ENCODE peak calls at places on chromosome 7, in four cellular contexts. Y, H, K and A are unnamed samples.

GRCh38 chr7:13981070-13981469 is 8.4 kb downstream of the ETV1 start:
- DNase-seq in K (peak; percentile 64), H (peak; percentile 85), Y (peak; percentile 66), A (no peak)

GRCh38 chr7:139914306-139914747 is 85.3 kb downstream of the TBXAS1 start:
- DNase-seq in H (no peak), K (no peak), Y (no peak), A (no peak)

GRCh38 chr7:149855368-149856305 is 17.5 kb downstream of the ZNF862 start:
- DNase-seq in H (no peak), K (no peak), Y (no peak), A (no peak)

GRCh38 chr7:55965805-55966421 is 1.5 kb downstream of the NIPSNAP2 start:
- DNase-seq in H (peak; percentile 2), Y (peak; percentile 54), K (peak; percentile 63), A (no peak)

GRCh38 chr7:157193274-157193673 is 54.5 kb downstream of the UBE3C start:
- DNase-seq in H (peak; percentile 73), K (no peak), Y (no peak), A (no peak)

GRCh38 chr7:106767498-106768323 is 97.4 kb upstream of the PIK3CG start:
- DNase-seq in Y (no peak), K (no peak), H (peak; percentile 38), A (no peak)

GRCh38 chr7:75971961-75972763 is 22.2 kb downstream of the TMEM120A start:
- DNase-seq in H (no peak), Y (no peak), K (peak; percentile 74), A (peak; percentile 65)

GRCh38 chr7:6246257-6246917 is 26.0 kb downstream of the CYTH3 start:
- DNase-seq in K (no peak), Y (no peak), H (no peak), A (no peak)

GRCh38 chr7:106735637-106736036 is 74.7 kb upstream of the CCDC71L start:
- DNase-seq in H (no peak), K (no peak), Y (no peak), A (no peak)

GRCh38 chr7:44158060-44158872 is 17.1 kb upstream of the MYL7 start:
- DNase-seq in Y (no peak), H (no peak), K (no peak), A (no peak)

GRCh38 chr7:41491313-41491712 is 211.6 kb downstream of the INHBA start:
- DNase-seq in K (no peak), Y (no peak), H (no peak), A (no peak)

GRCh38 chr7:117064688-117065087 is 111.4 kb downstream of the ST7 start:
- DNase-seq in Y (no peak), H (no peak), K (no peak), A (no peak)

GRCh38 chr7:158164101-158165095 is 423.2 kb downstream of the PTPRN2 start:
- DNase-seq in Y (no peak), K (no peak), H (no peak), A (no peak)

GRCh38 chr7:33926535-33926934 is 21.2 kb downstream of the BMPER start:
- DNase-seq in Y (no peak), H (no peak), K (no peak), A (no peak)

GRCh38 chr7:51680594-51681409 is 364.2 kb upstream of the COBL start:
- DNase-seq in Y (no peak), K (no peak), H (no peak), A (no peak)

GRCh38 chr7:76244781-76245391 is 43.2 kb downstream of the SRRM3 start:
- DNase-seq in K (no peak), Y (no peak), H (no peak), A (no peak)

GRCh38 chr7:73519867-73520672 is 2.0 kb downstream of the BAZ1B start:
- DNase-seq in K (no peak), H (peak; percentile 19), Y (no peak), A (no peak)

GRCh38 chr7:151992375-151992774 is 33.1 kb upstream of the GALNT11 start:
- DNase-seq in Y (peak; percentile 36), H (peak; percentile 22), K (peak; percentile 47), A (no peak)

GRCh38 chr7:92754756-92755581 is 81.4 kb downstream of the CDK6 start:
- DNase-seq in H (no peak), Y (no peak), K (no peak), A (no peak)

GRCh38 chr7:12683678-12684077 is 3.8 kb upstream of the ARL4A start:
- DNase-seq in H (peak; percentile 32), Y (no peak), K (no peak), A (no peak)

GRCh38 chr7:41147651-41148360 is 555.1 kb downstream of the INHBA start:
- DNase-seq in K (no peak), Y (no peak), H (no peak), A (no peak)

GRCh38 chr7:81937091-81937490 is 167.2 kb upstream of the HGF start:
- DNase-seq in K (no peak), H (no peak), Y (no peak), A (no peak)

GRCh38 chr7:211715-212058 is 19.3 kb downstream of the FAM20C start:
- DNase-seq in Y (no peak), H (no peak), K (no peak), A (no peak)

GRCh38 chr7:64890761-64891666 is 12.1 kb upstream of the ZNF273 start:
- DNase-seq in H (no peak), Y (peak; percentile 13), K (no peak), A (no peak)

GRCh38 chr7:143299840-143300239 is 11.7 kb downstream of the CASP2 start:
- DNase-seq in K (no peak), H (peak; percentile 68), Y (no peak), A (no peak)

GRCh38 chr7:143299346-143299745 is 11.2 kb downstream of the CASP2 start:
- DNase-seq in H (no peak), K (no peak), Y (no peak), A (no peak)

GRCh38 chr7:143292873-143293272 is 4.7 kb downstream of the CASP2 start:
- DNase-seq in H (no peak), K (no peak), Y (no peak), A (no peak)

GRCh38 chr7:143296686-143297085 is 8.5 kb downstream of the CASP2 start:
- DNase-seq in K (no peak), Y (no peak), H (no peak), A (no peak)

GRCh38 chr7:143295870-143296269 is 7.7 kb downstream of the CASP2 start:
- DNase-seq in H (no peak), K (no peak), Y (no peak), A (no peak)
- H3K4me1 ChIP-seq in H (no peaks in the 10 kb centered on the region), K (peaks cover 13% of the 10 kb centered on the region), Y (peaks cover 24% of the 10 kb centered on the region), A (peaks cover 3% of the 10 kb centered on the region)

DNA sequence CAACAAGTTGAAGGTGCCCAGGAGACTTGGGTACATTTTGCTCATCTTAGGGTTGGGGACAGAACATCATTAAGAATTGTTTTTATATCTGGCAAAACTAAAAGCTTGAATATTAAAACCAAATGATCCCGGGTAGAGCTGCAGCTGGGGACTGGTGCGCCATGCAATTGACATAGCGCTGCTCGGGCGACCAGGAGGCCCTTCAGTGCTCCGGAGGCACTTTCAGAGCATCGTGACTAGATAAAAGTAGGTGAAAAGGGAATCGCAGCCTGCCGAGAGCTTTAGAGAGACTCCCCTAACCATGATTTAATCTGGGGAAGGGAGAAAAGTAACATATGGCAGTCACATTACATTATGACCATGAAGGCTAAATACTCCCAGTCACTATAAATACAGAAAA is 21.4 kb downstream of the FOXK1 start:
- DNase-seq in K (no peak), H (no peak), Y (no peak), A (no peak)
- H3K4me1 ChIP-seq in K (peaks cover 45% of the 10 kb centered on the region), H (no peaks in the 10 kb centered on the region), Y (peaks cover 73% of the 10 kb centered on the region), A (no peaks in the 10 kb centered on the region)

GRCh38 chr7:22611758-22612079 is 111.7 kb upstream of the STEAP1B start:
- DNase-seq in K (no peak), Y (no peak), H (no peak), A (no peak)
- H3K4me1 ChIP-seq in K (no peaks in the 10 kb centered on the region), Y (no peaks in the 10 kb centered on the region), H (no peaks in the 10 kb centered on the region), A (peaks cover 3% of the 10 kb centered on the region)

DNA sequence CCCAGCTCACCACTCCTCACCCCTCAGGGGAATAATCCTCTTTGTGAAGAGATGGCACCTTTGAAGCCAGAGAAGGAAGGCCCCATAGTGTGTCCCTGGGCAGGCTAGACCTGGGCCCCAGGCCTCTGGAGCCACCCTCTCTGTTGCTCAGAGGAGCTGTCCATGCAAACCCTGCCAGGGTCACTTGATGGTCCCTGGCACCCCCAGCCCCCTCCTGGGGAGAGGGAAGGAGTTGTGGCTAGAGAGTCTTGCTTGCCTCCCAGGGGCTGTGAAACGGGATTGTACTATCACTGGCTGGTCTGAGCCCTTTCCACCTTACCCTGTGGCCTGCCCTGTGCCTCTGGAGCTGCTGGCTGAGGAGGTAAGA is 5.8 kb downstream of the GHRHR start:
- DNase-seq in Y (no peak), H (no peak), K (no peak), A (no peak)
- H3K4me1 ChIP-seq in Y (peaks cover 1% of the 10 kb centered on the region), H (no peaks in the 10 kb centered on the region), K (peaks cover under 1% of the 10 kb centered on the region), A (no peaks in the 10 kb centered on the region)

DNA sequence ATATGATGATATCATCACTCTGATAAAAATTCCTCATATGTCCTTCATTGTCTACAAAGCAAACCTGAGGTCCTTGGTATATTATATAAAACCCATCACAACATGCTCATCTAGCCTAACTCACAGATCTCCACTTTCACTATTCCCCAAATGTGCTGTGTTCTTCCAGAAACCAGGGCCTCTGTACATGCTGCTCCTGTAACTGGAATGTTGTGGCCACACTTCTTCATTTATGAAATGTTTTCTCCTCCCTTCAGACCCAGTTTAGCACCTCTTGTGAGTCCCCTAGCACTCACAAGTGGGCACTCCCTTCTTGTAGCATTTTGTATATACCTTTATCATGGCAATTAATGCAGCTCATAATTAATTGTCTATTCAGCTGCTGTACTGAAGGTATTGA is 61.9 kb downstream of the AASS start:
- DNase-seq in Y (no peak), K (no peak), H (no peak), A (no peak)
- H3K4me1 ChIP-seq in Y (no peaks in the 10 kb centered on the region), K (no peaks in the 10 kb centered on the region), H (no peaks in the 10 kb centered on the region), A (no peaks in the 10 kb centered on the region)